ENCODE peak calls at places on chromosomes 7 and 10, in five cellular contexts. G is NCI-H2029, A is heart right ventricle, T is nephron progenitor cell, M is neural crest cell. Y is an unnamed sample.

GRCh38 chr7:69786707-69787395 is 188.6 kb downstream of the AUTS2 start:
- DNase-seq in G (no peak), M (no peak), A (no peak), T (no peak), Y (no peak)

GRCh38 chr10:93386496-93387369 is 95.4 kb downstream of the MYOF start:
- DNase-seq in G (no peak), T (no peak), M (no peak), A (no peak), Y (no peak)

GRCh38 chr7:105003275-105003674 is 10.7 kb upstream of the KMT2E start:
- DNase-seq in A (peak), M (no peak), G (no peak), T (no peak), Y (no peak)

GRCh38 chr7:40546616-40547501 is 412.1 kb downstream of the SUGCT start:
- DNase-seq in M (no peak), A (no peak), G (no peak), T (no peak), Y (no peak)

GRCh38 chr10:124032982-124033886 is 60.2 kb downstream of the CHST15 start:
- DNase-seq in G (no peak), A (no peak), M (no peak), T (no peak), Y (no peak)

GRCh38 chr10:117480097-117480496 is 62.4 kb upstream of the EMX2 start:
- DNase-seq in A (no peak), M (no peak), T (no peak), G (no peak), Y (no peak)

GRCh38 chr10:2914741-2915140 is 152.6 kb upstream of the PFKP start:
- DNase-seq in M (no peak), T (no peak), G (no peak), A (no peak), Y (no peak)

GRCh38 chr10:100146875-100147665 is 38.8 kb downstream of the ERLIN1 start:
- DNase-seq in M (no peak), T (no peak), G (no peak), A (no peak), Y (no peak)

GRCh38 chr10:1183746-1184145 is 127.6 kb downstream of the WDR37 start:
- DNase-seq in M (no peak), A (no peak), T (no peak), G (no peak), Y (no peak)

GRCh38 chr10:88186335-88186734 is 322.9 kb downstream of the PTEN start:
- DNase-seq in G (no peak), A (no peak), M (no peak), T (no peak), Y (no peak)

GRCh38 chr10:114172776-114173555 is 1.0 kb downstream of the CCDC186 start:
- DNase-seq in T (no peak), G (no peak), A (no peak), M (no peak), Y (peak)

GRCh38 chr7:29871787-29872398 is 65.6 kb downstream of the WIPF3 start:
- DNase-seq in T (no peak), M (no peak), G (no peak), A (no peak), Y (no peak)

GRCh38 chr7:143345428-143345900 is 17.0 kb downstream of the FAM131B start:
- DNase-seq in M (peak), A (no peak), G (no peak), T (peak), Y (no peak)

GRCh38 chr10:62153191-62153590 is 115.5 kb downstream of the RTKN2 start:
- DNase-seq in G (no peak), M (no peak), T (no peak), A (no peak), Y (no peak)

Y was measured in prostate gland.